ENCODE peak calls at places on chromosomes 5 and 9, in eight cellular contexts. J is ovary, Q is suprapubic skin, X is A549, P is adrenal gland, M is endothelial cell of umbilical vein, D is esophagus squamous epithelium, L is sigmoid colon. S is an unnamed sample.

GRCh38 chr9:94648191-94648590 is 8.9 kb upstream of the FBP1 start:
- DNase-seq in Q (no peak), X (no peak), P (no peak), J (no peak), M (no peak), D (no peak), L (no peak), S (no peak)

GRCh38 chr5:27682600-27682999 is 644.2 kb upstream of the CDH9 start:
- DNase-seq in J (no peak), M (no peak), Q (no peak), X (no peak), P (no peak), L (no peak), D (no peak), S (no peak)

GRCh38 chr5:2149196-2149541 is 266.4 kb upstream of the IRX4 start:
- DNase-seq in X (peak), J (no peak), D (no peak), M (no peak), Q (no peak), P (peak), L (no peak), S (no peak)

GRCh38 chr9:137318976-137319375 is 16.9 kb upstream of the NRARP start:
- DNase-seq in P (no peak), L (peak), J (no peak), M (no peak), X (no peak), D (no peak), Q (peak), S (peak)

GRCh38 chr5:119354522-119355243 is 1.1 kb upstream of the TNFAIP8 start:
- DNase-seq in Q (no peak), P (no peak), M (no peak), L (no peak), D (no peak), X (no peak), J (no peak), S (no peak)

GRCh38 chr5:84292788-84293653 is 91.7 kb downstream of the EDIL3 start:
- DNase-seq in P (no peak), M (no peak), D (no peak), X (no peak), Q (no peak), L (no peak), J (no peak), S (no peak)

GRCh38 chr9:84271004-84271886 is 69.3 kb downstream of the SLC28A3 start:
- DNase-seq in J (peak), X (no peak), M (peak), Q (no peak), L (peak), D (no peak), P (peak), S (peak)

GRCh38 chr9:29437515-29437914 is 1864.2 kb upstream of the C9orf72 start:
- DNase-seq in M (no peak), P (no peak), D (no peak), X (no peak), Q (no peak), L (no peak), J (no peak), S (no peak)

GRCh38 chr5:65072836-65073620 is 304.3 kb downstream of the CWC27 start:
- DNase-seq in Q (no peak), P (no peak), D (no peak), M (peak), X (no peak), L (no peak), J (no peak), S (no peak)

GRCh38 chr5:141040093-141040762 is 10.9 kb upstream of the PCDHB1 start:
- DNase-seq in J (no peak), M (peak), D (no peak), X (peak), Q (no peak), P (peak), L (no peak), S (peak)

GRCh38 chr5:104606258-104606829 is 1043.8 kb upstream of the NUDT12 start:
- DNase-seq in D (no peak), Q (no peak), J (no peak), P (no peak), L (no peak), X (no peak), M (no peak), S (no peak)

GRCh38 chr9:131692612-131692976 is 47.3 kb downstream of the RAPGEF1 start:
- DNase-seq in X (no peak), L (no peak), Q (no peak), D (no peak), M (no peak), J (no peak), P (no peak), S (no peak)

GRCh38 chr5:38591450-38591849 is 35.0 kb upstream of the LIFR start:
- DNase-seq in P (no peak), Q (no peak), L (no peak), J (no peak), X (no peak), M (no peak), D (no peak), S (no peak)

GRCh38 chr5:80406980-80407734 is 707 bp upstream of the ZFYVE16 start:
- DNase-seq in L (peak), X (no peak), D (no peak), Q (no peak), P (peak), M (no peak), J (peak), S (peak)

GRCh38 chr9:22265038-22265437 is 181.6 kb upstream of the DMRTA1 start:
- DNase-seq in P (no peak), M (no peak), X (no peak), L (no peak), J (no peak), D (no peak), Q (no peak), S (no peak)

GRCh38 chr5:33321026-33321425 is 119.7 kb upstream of the TARS1 start:
- DNase-seq in X (no peak), M (peak), L (peak), D (no peak), Q (no peak), P (peak), J (peak), S (no peak)

GRCh38 chr5:40770764-40771163 is 15.0 kb upstream of the TTC33 start:
- DNase-seq in X (no peak), P (no peak), J (no peak), M (no peak), L (no peak), D (no peak), Q (no peak), S (no peak)

GRCh38 chr9:29311221-29311620 is 1737.9 kb upstream of the C9orf72 start:
- DNase-seq in L (no peak), J (no peak), D (no peak), M (no peak), P (no peak), Q (no peak), X (peak), S (no peak)

GRCh38 chr5:111135946-111136345 is 43.8 kb downstream of the WDR36 start:
- DNase-seq in X (no peak), M (no peak), Q (no peak), J (no peak), L (no peak), P (no peak), D (no peak), S (no peak)

GRCh38 chr5:126965061-126965475 is 65.3 kb downstream of the MARCHF3 start:
- DNase-seq in D (no peak), X (no peak), P (no peak), J (no peak), M (peak), Q (no peak), L (no peak), S (no peak)

GRCh38 chr5:168111433-168111832 is 180.0 kb upstream of the WWC1 start:
- DNase-seq in Q (no peak), M (no peak), X (no peak), J (no peak), P (no peak), L (no peak), D (no peak), S (no peak)

GRCh38 chr5:1723476-1723875 is 76.2 kb downstream of the MRPL36 start:
- DNase-seq in Q (peak), L (no peak), P (no peak), D (no peak), M (no peak), J (no peak), X (no peak), S (no peak)

GRCh38 chr9:91833878-91834255 is 116.2 kb downstream of the ROR2 start:
- DNase-seq in Q (no peak), M (no peak), L (no peak), P (no peak), X (no peak), D (no peak), J (no peak), S (no peak)
- H3K4me3 ChIP-seq in Q (no peak), M (no peak), L (no peak), P (no peak), X (no peak), D (no peak), J (no peak), S (no peak)

DNA sequence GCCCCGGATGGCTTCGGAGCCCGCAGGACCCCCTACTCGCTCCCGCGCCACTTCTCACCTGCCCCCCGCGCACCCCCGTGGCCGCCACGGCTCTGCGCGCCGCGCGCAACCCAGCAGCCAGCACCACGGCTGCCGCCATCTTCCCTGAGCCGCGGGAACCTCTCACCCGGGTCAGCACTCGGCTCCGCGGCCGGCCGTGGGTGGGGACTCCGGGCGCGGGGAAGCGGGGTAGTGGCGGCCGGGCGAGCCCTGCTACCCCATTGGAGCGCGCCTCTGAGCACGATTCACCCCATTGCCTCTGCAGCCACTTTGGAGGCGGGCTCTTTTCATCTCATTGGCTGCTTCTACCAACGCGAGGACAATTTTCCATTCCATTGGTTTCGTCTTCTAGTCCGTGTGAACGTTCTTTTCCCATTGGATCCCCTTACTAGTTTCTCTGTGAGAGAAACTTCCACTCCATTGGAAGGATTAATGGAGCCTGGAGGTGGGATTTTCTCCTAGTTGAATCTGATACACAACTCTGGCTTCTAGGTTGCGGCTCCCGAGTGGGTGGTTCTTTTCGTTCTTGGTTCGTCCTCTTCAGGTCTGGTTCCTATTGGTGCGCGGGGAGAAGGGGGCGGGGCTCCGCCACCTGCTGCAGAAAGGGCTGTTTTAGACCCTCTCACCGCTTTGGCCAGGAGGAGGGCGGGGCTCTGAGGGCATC is at the start of gene HINT2:
- DNase-seq in Q (peak), P (peak), D (peak), M (peak), J (peak), X (peak), L (peak), S (peak)
- TF ChIP-seq POLR2A in Q (peak), P (peak), D (no peak), M (peak), J (peak), X (peak), L (peak), S (peak)

DNA sequence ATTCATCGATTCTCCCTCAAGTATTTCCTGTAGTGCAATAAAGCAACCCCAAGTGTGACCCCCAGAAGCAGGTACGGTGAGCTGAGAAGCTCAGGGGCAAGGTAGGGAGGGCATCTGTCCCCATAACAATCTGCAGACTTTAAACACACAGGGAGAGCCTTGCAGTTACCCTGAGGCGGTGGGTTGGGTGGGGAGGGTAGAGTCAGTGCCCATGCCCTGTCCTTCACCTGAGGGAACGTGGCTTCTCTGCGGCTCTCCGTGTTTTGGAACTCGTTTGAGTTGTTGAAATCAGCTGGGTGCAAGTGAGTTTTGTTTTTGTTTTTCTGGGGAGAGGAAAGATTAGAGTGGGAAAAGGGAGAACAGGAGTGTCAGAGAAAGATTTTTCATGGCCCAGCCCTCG is 266.7 kb upstream of the VLDLR start:
- DNase-seq in Q (no peak), M (no peak), L (no peak), X (no peak), J (peak), P (no peak), D (no peak), S (no peak)
- H3K27ac ChIP-seq in Q (no peak), M (no peak), L (no peak), X (no peak), J (no peak), P (no peak), D (no peak), S (no peak)

DNA sequence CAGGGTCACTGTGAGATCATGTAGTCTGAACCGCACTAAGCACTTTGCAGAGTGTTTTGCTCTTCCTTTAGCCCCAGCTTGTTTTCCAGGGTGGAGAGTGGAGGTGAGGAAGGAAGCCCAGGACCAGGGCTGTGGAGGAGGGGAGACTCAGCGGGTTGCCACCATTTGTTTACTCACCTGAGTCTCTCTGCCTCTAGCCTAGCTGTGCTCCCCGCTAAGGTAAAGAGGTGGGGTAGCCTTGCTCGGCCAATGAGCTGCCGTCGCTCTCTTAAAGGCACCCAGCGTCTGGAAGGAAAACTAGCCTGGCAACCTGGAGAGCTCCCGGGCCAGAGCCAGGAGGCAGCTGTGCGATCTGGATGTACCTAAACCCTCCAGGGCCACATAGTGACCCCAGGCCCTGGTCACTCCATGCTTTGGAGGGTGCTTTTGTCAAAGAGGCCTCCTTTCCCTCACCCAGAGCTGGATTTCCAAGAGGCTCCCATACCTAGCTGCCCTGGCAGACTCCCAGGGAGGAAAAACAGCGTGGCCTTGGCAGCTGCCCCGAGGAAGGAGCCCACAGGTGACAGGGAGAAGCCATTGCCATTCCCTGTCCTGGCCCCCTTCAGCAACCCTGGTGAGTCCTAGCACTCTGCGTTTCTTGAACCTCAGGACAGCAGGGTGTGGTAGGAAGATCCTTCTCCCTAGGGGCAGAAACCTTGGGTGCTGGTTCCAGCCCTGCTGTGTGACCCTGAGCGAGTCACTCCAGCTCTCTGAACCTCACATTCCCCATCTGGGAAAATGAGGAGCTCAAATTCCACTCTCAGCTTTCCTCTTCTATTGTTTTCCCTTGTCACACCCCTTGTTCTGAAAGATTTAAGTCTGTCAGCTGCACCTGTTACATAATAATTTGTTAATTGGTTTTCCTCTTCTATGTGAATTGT is 42.4 kb upstream of the LARP1 start:
- DNase-seq in D (no peak), J (no peak), M (no peak), L (peak), Q (no peak), P (no peak), X (no peak), S (no peak)
- H3K4me3 ChIP-seq in D (peak), J (no peak), M (no peak), L (no peak), Q (peak), P (peak), X (no peak), S (no peak)

DNA sequence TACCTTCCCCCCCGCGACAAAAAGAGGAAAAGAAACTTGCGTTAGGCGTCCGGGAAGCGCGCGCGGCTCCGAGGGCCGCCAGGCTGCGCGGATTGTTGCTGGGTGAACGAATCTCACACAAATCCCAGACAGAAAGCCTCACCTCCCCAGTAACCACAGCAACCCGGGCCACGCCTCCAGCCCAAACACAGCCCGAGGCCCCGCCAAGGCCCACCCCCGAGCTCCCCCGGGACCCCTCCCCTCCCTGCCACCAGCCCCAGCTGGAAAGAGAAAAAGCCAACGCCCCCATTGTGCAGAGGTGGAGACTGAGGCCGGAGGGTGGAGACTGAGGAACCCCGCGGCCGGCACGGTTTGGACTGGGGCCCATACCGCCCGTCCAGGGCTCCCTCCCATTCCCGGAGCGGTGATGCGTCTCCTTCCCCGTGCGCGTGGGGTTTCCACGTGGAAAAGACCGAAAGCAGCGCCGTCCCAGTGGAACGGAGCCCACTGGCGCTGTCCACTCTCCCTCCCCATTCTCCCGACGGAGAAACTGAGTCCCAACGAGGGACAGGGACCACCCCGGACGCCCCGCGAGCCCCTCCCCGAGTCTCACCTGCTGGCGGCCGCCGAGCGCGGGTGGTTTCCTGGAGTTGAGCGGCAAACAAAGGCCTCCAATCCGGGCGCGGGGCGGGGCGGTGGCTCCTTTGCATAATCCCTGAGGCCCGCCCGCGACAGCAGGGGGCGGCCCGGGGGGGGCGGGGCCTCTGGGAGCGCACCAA is 10.2 kb upstream of the AKNA start:
- DNase-seq in L (peak), P (peak), Q (peak), M (peak), X (peak), J (peak), D (peak), S (peak)
- TF ChIP-seq POLR2A in L (peak), P (no peak), Q (peak), M (no peak), X (peak), J (peak), D (no peak), S (peak)

GRCh38 chr9:96031962-96032534 is 156.6 kb downstream of the ERCC6L2 start:
- DNase-seq in Q (no peak), L (no peak), X (no peak), P (no peak), D (no peak), M (no peak), J (no peak), S (no peak)
- H3K27ac ChIP-seq in Q (no peak), L (no peak), X (peak), P (peak), D (peak), M (no peak), J (no peak), S (no peak)

GRCh38 chr5:77419644-77420582 is 72.2 kb downstream of the WDR41 start:
- DNase-seq in P (no peak), M (no peak), J (no peak), X (no peak), Q (no peak), D (no peak), L (no peak), S (no peak)
- H3K4me3 ChIP-seq in P (no peak), M (no peak), J (no peak), X (no peak), Q (no peak), D (no peak), L (no peak), S (no peak)